ENCODE peak calls at places on chromosomes 4 and X, in seven cellular contexts. One of them, this sample, is unnamed.
A peak's percentile ranks its signal among the peaks of the same experiment; 100 is the strongest.

GRCh38 chrX:65920620-65921019 is 119.3 kb downstream of the VSIG4 start:
- DNase-seq in psoas muscle: no peak
- DNase-seq in HCT116: no peak
- DNase-seq in heart left ventricle: no peak
- DNase-seq in uterus: no peak
- DNase-seq in lower lobe of right lung: no peak
- DNase-seq in thyroid gland: no peak
- DNase-seq in this sample: no peak

GRCh38 chr4:54723220-54723619 is 65.5 kb downstream of the KIT start:
- DNase-seq in psoas muscle: no peak
- DNase-seq in HCT116: no peak
- DNase-seq in heart left ventricle: no peak
- DNase-seq in uterus: no peak
- DNase-seq in lower lobe of right lung: no peak
- DNase-seq in thyroid gland: no peak
- DNase-seq in this sample: no peak

GRCh38 chr4:122827258-122827887 is 742 bp downstream of the FGF2 start:
- DNase-seq in psoas muscle: peak; percentile 79
- DNase-seq in HCT116: no peak
- DNase-seq in heart left ventricle: peak; percentile 41
- DNase-seq in uterus: peak; percentile 60
- DNase-seq in lower lobe of right lung: no peak
- DNase-seq in thyroid gland: peak; percentile 29
- DNase-seq in this sample: no peak

GRCh38 chrX:140661657-140662056 is 47.9 kb upstream of the LINC00632 start:
- DNase-seq in psoas muscle: no peak
- DNase-seq in HCT116: no peak
- DNase-seq in heart left ventricle: no peak
- DNase-seq in uterus: no peak
- DNase-seq in lower lobe of right lung: no peak
- DNase-seq in thyroid gland: peak; percentile 2
- DNase-seq in this sample: no peak

GRCh38 chr4:109155682-109156243 is 146.7 kb downstream of the COL25A1 start:
- DNase-seq in psoas muscle: no peak
- DNase-seq in HCT116: no peak
- DNase-seq in heart left ventricle: no peak
- DNase-seq in uterus: no peak
- DNase-seq in lower lobe of right lung: no peak
- DNase-seq in thyroid gland: no peak
- DNase-seq in this sample: no peak

GRCh38 chrX:21479695-21480280 is 105.6 kb downstream of the CNKSR2 start:
- DNase-seq in psoas muscle: no peak
- DNase-seq in HCT116: no peak
- DNase-seq in heart left ventricle: no peak
- DNase-seq in uterus: no peak
- DNase-seq in lower lobe of right lung: no peak
- DNase-seq in thyroid gland: no peak
- DNase-seq in this sample: no peak

GRCh38 chr4:113760094-113760851 is 1.3 kb downstream of the CAMK2D start:
- DNase-seq in psoas muscle: peak; percentile 49
- DNase-seq in HCT116: no peak
- DNase-seq in heart left ventricle: no peak
- DNase-seq in uterus: peak; percentile 35
- DNase-seq in lower lobe of right lung: peak; percentile 56
- DNase-seq in thyroid gland: peak; percentile 41
- DNase-seq in this sample: peak; percentile 52

GRCh38 chr4:15793506-15794363 is 15.6 kb downstream of the CD38 start:
- DNase-seq in psoas muscle: no peak
- DNase-seq in HCT116: no peak
- DNase-seq in heart left ventricle: no peak
- DNase-seq in uterus: no peak
- DNase-seq in lower lobe of right lung: no peak
- DNase-seq in thyroid gland: no peak
- DNase-seq in this sample: no peak

GRCh38 chrX:67290489-67291220 is 253.2 kb upstream of the AR start:
- DNase-seq in psoas muscle: no peak
- DNase-seq in HCT116: no peak
- DNase-seq in heart left ventricle: no peak
- DNase-seq in uterus: no peak
- DNase-seq in lower lobe of right lung: no peak
- DNase-seq in thyroid gland: no peak
- DNase-seq in this sample: no peak

GRCh38 chr4:123896446-123897071 is 500.0 kb downstream of the SPRY1 start:
- DNase-seq in psoas muscle: no peak
- DNase-seq in HCT116: no peak
- DNase-seq in heart left ventricle: no peak
- DNase-seq in uterus: no peak
- DNase-seq in lower lobe of right lung: no peak
- DNase-seq in thyroid gland: no peak
- DNase-seq in this sample: no peak

GRCh38 chrX:137562096-137562495 is 3.8 kb upstream of the ZIC3 start:
- DNase-seq in psoas muscle: no peak
- DNase-seq in HCT116: no peak
- DNase-seq in heart left ventricle: no peak
- DNase-seq in uterus: no peak
- DNase-seq in lower lobe of right lung: no peak
- DNase-seq in thyroid gland: no peak
- DNase-seq in this sample: no peak

GRCh38 chr4:8863759-8864682 is 7.6 kb downstream of the HMX1 start:
- DNase-seq in psoas muscle: no peak
- DNase-seq in HCT116: no peak
- DNase-seq in heart left ventricle: no peak
- DNase-seq in uterus: no peak
- DNase-seq in lower lobe of right lung: no peak
- DNase-seq in thyroid gland: no peak
- DNase-seq in this sample: no peak

GRCh38 chr4:1530356-1530755 is 124.1 kb upstream of the NKX1-1 start:
- DNase-seq in psoas muscle: peak; percentile 25
- DNase-seq in HCT116: no peak
- DNase-seq in heart left ventricle: no peak
- DNase-seq in uterus: no peak
- DNase-seq in lower lobe of right lung: peak; percentile 35
- DNase-seq in thyroid gland: no peak
- DNase-seq in this sample: no peak

GRCh38 chr4:188262464-188262863 is 123.2 kb downstream of the TRIML1 start:
- DNase-seq in psoas muscle: no peak
- DNase-seq in HCT116: no peak
- DNase-seq in heart left ventricle: no peak
- DNase-seq in uterus: no peak
- DNase-seq in lower lobe of right lung: no peak
- DNase-seq in thyroid gland: no peak
- DNase-seq in this sample: no peak

GRCh38 chrX:1545776-1546408 is 8.9 kb upstream of the P2RY8 start:
- DNase-seq in psoas muscle: no peak
- DNase-seq in HCT116: no peak
- DNase-seq in heart left ventricle: no peak
- DNase-seq in uterus: no peak
- DNase-seq in lower lobe of right lung: no peak
- DNase-seq in thyroid gland: no peak
- DNase-seq in this sample: no peak

GRCh38 chr4:88661724-88662123 is 35.9 kb downstream of the NAP1L5 start:
- DNase-seq in psoas muscle: no peak
- DNase-seq in HCT116: no peak
- DNase-seq in heart left ventricle: no peak
- DNase-seq in uterus: no peak
- DNase-seq in lower lobe of right lung: no peak
- DNase-seq in thyroid gland: no peak
- DNase-seq in this sample: no peak

GRCh38 chr4:147899512-147899911 is 167.6 kb downstream of the ARHGAP10 start:
- DNase-seq in psoas muscle: no peak
- DNase-seq in HCT116: no peak
- DNase-seq in heart left ventricle: no peak
- DNase-seq in uterus: no peak
- DNase-seq in lower lobe of right lung: no peak
- DNase-seq in thyroid gland: no peak
- DNase-seq in this sample: no peak

GRCh38 chrX:154371771-154372300 is 2.6 kb downstream of the FLNA start:
- DNase-seq in psoas muscle: no peak
- DNase-seq in HCT116: no peak
- DNase-seq in heart left ventricle: no peak
- DNase-seq in uterus: peak; percentile 49
- DNase-seq in lower lobe of right lung: no peak
- DNase-seq in thyroid gland: peak; percentile 26
- DNase-seq in this sample: no peak

GRCh38 chrX:154374361-154375155 is at the start of gene FLNA:
- DNase-seq in psoas muscle: peak; percentile 64
- DNase-seq in HCT116: no peak
- DNase-seq in heart left ventricle: no peak
- DNase-seq in uterus: peak; percentile 79
- DNase-seq in lower lobe of right lung: no peak
- DNase-seq in thyroid gland: peak; percentile 47
- DNase-seq in this sample: no peak

GRCh38 chrX:154373340-154374306 is 811 bp downstream of the FLNA start:
- DNase-seq in psoas muscle: peak; percentile 69
- DNase-seq in HCT116: peak; percentile 78
- DNase-seq in heart left ventricle: peak; percentile 68
- DNase-seq in uterus: peak; percentile 69
- DNase-seq in lower lobe of right lung: no peak
- DNase-seq in thyroid gland: peak; percentile 79
- DNase-seq in this sample: no peak

GRCh38 chrX:154370882-154371770 is 3.3 kb downstream of the FLNA start:
- DNase-seq in psoas muscle: peak; percentile 96
- DNase-seq in HCT116: peak; percentile 76
- DNase-seq in heart left ventricle: peak; percentile 94
- DNase-seq in uterus: peak; percentile 91
- DNase-seq in lower lobe of right lung: peak; percentile 96
- DNase-seq in thyroid gland: peak; percentile 95
- DNase-seq in this sample: peak; percentile 90

GRCh38 chrX:154372612-154373022 is 1.8 kb downstream of the FLNA start:
- DNase-seq in psoas muscle: no peak
- DNase-seq in HCT116: no peak
- DNase-seq in heart left ventricle: no peak
- DNase-seq in uterus: peak; percentile 51
- DNase-seq in lower lobe of right lung: no peak
- DNase-seq in thyroid gland: no peak
- DNase-seq in this sample: no peak
- H3K9me3 ChIP-seq in psoas muscle: no peaks in the 10 kb centered on the region
- H3K9me3 ChIP-seq in HCT116: no peaks in the 10 kb centered on the region
- H3K9me3 ChIP-seq in heart left ventricle: no peaks in the 10 kb centered on the region
- H3K9me3 ChIP-seq in uterus: no peaks in the 10 kb centered on the region
- H3K9me3 ChIP-seq in lower lobe of right lung: no peaks in the 10 kb centered on the region
- H3K9me3 ChIP-seq in thyroid gland: no peaks in the 10 kb centered on the region
- H3K9me3 ChIP-seq in this sample: no peaks in the 10 kb centered on the region

DNA sequence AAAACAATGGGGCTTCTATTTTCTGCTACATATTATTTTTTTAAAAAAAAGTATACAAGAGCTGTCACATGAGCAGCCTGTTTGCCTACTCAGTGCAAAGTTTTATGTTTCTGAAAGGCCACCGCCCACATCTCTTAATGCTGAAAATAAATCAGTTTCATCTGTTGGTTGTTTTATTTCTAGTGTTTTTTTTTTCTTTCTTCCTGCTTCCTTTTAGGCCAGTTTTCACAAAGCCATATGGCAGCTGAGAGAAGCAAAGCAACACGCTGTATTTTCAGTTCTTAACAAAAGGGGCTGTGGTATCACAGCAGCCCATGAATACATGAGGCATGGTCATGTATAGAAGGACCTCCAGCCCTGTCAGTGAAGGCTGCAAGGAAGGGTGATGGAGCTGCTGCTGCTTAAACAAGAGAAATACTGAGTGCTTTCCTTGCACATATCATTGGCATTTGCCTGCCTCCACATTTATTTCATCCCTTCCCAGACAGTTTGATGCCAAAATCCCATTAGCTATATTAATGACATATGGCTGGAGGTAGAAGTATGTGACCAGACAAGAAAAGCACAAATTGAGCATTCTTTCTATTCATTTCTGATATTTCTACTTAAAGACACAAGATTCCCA is 172.5 kb downstream of the PCDH18 start:
- DNase-seq in psoas muscle: no peak
- DNase-seq in HCT116: no peak
- DNase-seq in heart left ventricle: no peak
- DNase-seq in uterus: no peak
- DNase-seq in lower lobe of right lung: no peak
- DNase-seq in thyroid gland: no peak
- DNase-seq in this sample: no peak
- H3K27ac ChIP-seq in psoas muscle: no peak overlapping the region
- H3K27ac ChIP-seq in HCT116: no peak overlapping the region
- H3K27ac ChIP-seq in heart left ventricle: no peak overlapping the region
- H3K27ac ChIP-seq in uterus: peak overlapping the region; percentile 51
- H3K27ac ChIP-seq in lower lobe of right lung: no peak overlapping the region
- H3K27ac ChIP-seq in thyroid gland: no peak overlapping the region
- H3K27ac ChIP-seq in this sample: no peak overlapping the region

GRCh38 chr4:22410645-22411247 is 105.1 kb downstream of the ADGRA3 start:
- DNase-seq in psoas muscle: no peak
- DNase-seq in HCT116: no peak
- DNase-seq in heart left ventricle: no peak
- DNase-seq in uterus: no peak
- DNase-seq in lower lobe of right lung: no peak
- DNase-seq in thyroid gland: no peak
- DNase-seq in this sample: no peak
- TF ChIP-seq CTCF in psoas muscle: peak; percentile 63
- TF ChIP-seq CTCF in HCT116: peak; percentile 58
- TF ChIP-seq CTCF in heart left ventricle: peak; percentile 68
- TF ChIP-seq CTCF in uterus: peak; percentile 38
- TF ChIP-seq CTCF in lower lobe of right lung: peak; percentile 61
- TF ChIP-seq CTCF in thyroid gland: peak; percentile 63
- TF ChIP-seq CTCF in this sample: peak; percentile 67

GRCh38 chrX:63635750-63636149 is 149.3 kb downstream of the ARHGEF9 start:
- DNase-seq in psoas muscle: no peak
- DNase-seq in HCT116: no peak
- DNase-seq in heart left ventricle: no peak
- DNase-seq in uterus: no peak
- DNase-seq in lower lobe of right lung: peak; percentile 29
- DNase-seq in thyroid gland: no peak
- DNase-seq in this sample: no peak
- H3K9me3 ChIP-seq in psoas muscle: peaks cover 5% of the 10 kb centered on the region
- H3K9me3 ChIP-seq in HCT116: no peaks in the 10 kb centered on the region
- H3K9me3 ChIP-seq in heart left ventricle: no peaks in the 10 kb centered on the region
- H3K9me3 ChIP-seq in uterus: no peaks in the 10 kb centered on the region
- H3K9me3 ChIP-seq in lower lobe of right lung: no peaks in the 10 kb centered on the region
- H3K9me3 ChIP-seq in thyroid gland: no peaks in the 10 kb centered on the region
- H3K9me3 ChIP-seq in this sample: peaks cover 4% of the 10 kb centered on the region

GRCh38 chr4:13892739-13893105 is 265.2 kb upstream of the BOD1L1 start:
- DNase-seq in psoas muscle: no peak
- DNase-seq in HCT116: no peak
- DNase-seq in heart left ventricle: no peak
- DNase-seq in uterus: no peak
- DNase-seq in lower lobe of right lung: no peak
- DNase-seq in thyroid gland: no peak
- DNase-seq in this sample: no peak
- H3K27ac ChIP-seq in psoas muscle: no peak overlapping the region
- H3K27ac ChIP-seq in HCT116: no peak overlapping the region
- H3K27ac ChIP-seq in heart left ventricle: no peak overlapping the region
- H3K27ac ChIP-seq in uterus: peak overlapping the region; percentile 11
- H3K27ac ChIP-seq in lower lobe of right lung: no peak overlapping the region
- H3K27ac ChIP-seq in thyroid gland: no peak overlapping the region
- H3K27ac ChIP-seq in this sample: no peak overlapping the region

GRCh38 chrX:46573331-46573895 is at the start of gene CHST7:
- DNase-seq in psoas muscle: peak; percentile 83
- DNase-seq in HCT116: peak; percentile 46
- DNase-seq in heart left ventricle: peak; percentile 71
- DNase-seq in uterus: peak; percentile 49
- DNase-seq in lower lobe of right lung: peak; percentile 70
- DNase-seq in thyroid gland: peak; percentile 52
- DNase-seq in this sample: peak; percentile 42
- TF ChIP-seq CTCF in psoas muscle: no peak
- TF ChIP-seq CTCF in HCT116: peak; percentile 33
- TF ChIP-seq CTCF in heart left ventricle: peak; percentile 53
- TF ChIP-seq CTCF in uterus: peak; percentile 26
- TF ChIP-seq CTCF in lower lobe of right lung: no peak
- TF ChIP-seq CTCF in thyroid gland: no peak
- TF ChIP-seq CTCF in this sample: no peak

GRCh38 chr4:386708-387105 is 49.1 kb downstream of the ZNF141 start:
- DNase-seq in psoas muscle: no peak
- DNase-seq in HCT116: no peak
- DNase-seq in heart left ventricle: no peak
- DNase-seq in uterus: no peak
- DNase-seq in lower lobe of right lung: no peak
- DNase-seq in thyroid gland: no peak
- DNase-seq in this sample: no peak
- H3K9me3 ChIP-seq in psoas muscle: peaks cover 51% of the 10 kb centered on the region
- H3K9me3 ChIP-seq in HCT116: peaks cover 12% of the 10 kb centered on the region
- H3K9me3 ChIP-seq in heart left ventricle: peaks cover 14% of the 10 kb centered on the region
- H3K9me3 ChIP-seq in uterus: no peaks in the 10 kb centered on the region
- H3K9me3 ChIP-seq in lower lobe of right lung: peaks cover 98% of the 10 kb centered on the region
- H3K9me3 ChIP-seq in thyroid gland: no peaks in the 10 kb centered on the region
- H3K9me3 ChIP-seq in this sample: peaks cover 94% of the 10 kb centered on the region

This sample was measured in CD4-positive, alpha-beta T cell.